ENCODE peak calls at places on chromosome 1, in nine cellular contexts. P, U, B, K, J, T, A, W and V are unnamed samples.

GRCh38 chr1:210447456-210448057 is 118.9 kb downstream of the HHAT start:
- DNase-seq in P (no peak), U (no peak), B (no peak), K (no peak), J (no peak), T (no peak), A (no peak), W (no peak), V (no peak)

GRCh38 chr1:6359568-6360496 is 33.7 kb downstream of the ACOT7 start:
- DNase-seq in P (peak; percentile 87), U (peak; percentile 53), B (peak; percentile 85), K (peak; percentile 75), J (no peak), T (peak; percentile 63), A (peak; percentile 89), W (peak; percentile 91), V (peak; percentile 89)

GRCh38 chr1:173429517-173430477 is 47.3 kb upstream of the PRDX6 start:
- DNase-seq in P (peak; percentile 98), U (peak; percentile 88), B (peak; percentile 94), K (peak; percentile 85), J (peak; percentile 15), T (peak; percentile 93), A (peak; percentile 92), W (peak; percentile 91), V (peak; percentile 90)

GRCh38 chr1:178033019-178033418 is 60.9 kb upstream of the RASAL2 start:
- DNase-seq in P (no peak), U (no peak), B (no peak), K (no peak), J (no peak), T (no peak), A (no peak), W (no peak), V (no peak)

GRCh38 chr1:25794325-25794724 is 5.7 kb upstream of the SELENON start:
- DNase-seq in P (no peak), U (no peak), B (no peak), K (no peak), J (no peak), T (peak; percentile 48), A (no peak), W (no peak), V (no peak)

GRCh38 chr1:7257225-7257624 is 472.0 kb downstream of the CAMTA1 start:
- DNase-seq in P (no peak), U (no peak), B (no peak), K (no peak), J (no peak), T (no peak), A (no peak), W (no peak), V (no peak)

GRCh38 chr1:74729741-74730478 is 2.9 kb downstream of the CRYZ start:
- DNase-seq in P (peak; percentile 42), U (no peak), B (no peak), K (no peak), J (no peak), T (peak; percentile 66), A (no peak), W (no peak), V (no peak)

GRCh38 chr1:8283058-8283884 is 34.6 kb upstream of the SLC45A1 start:
- DNase-seq in P (no peak), U (peak; percentile 22), B (no peak), K (no peak), J (no peak), T (no peak), A (peak; percentile 40), W (no peak), V (peak; percentile 60)

GRCh38 chr1:112021263-112021662 is 31.8 kb upstream of the KCND3 start:
- DNase-seq in P (no peak), U (no peak), B (no peak), K (no peak), J (no peak), T (no peak), A (no peak), W (no peak), V (no peak)

GRCh38 chr1:7098641-7099040 is 313.4 kb downstream of the CAMTA1 start:
- DNase-seq in P (no peak), U (no peak), B (no peak), K (peak; percentile 24), J (no peak), T (no peak), A (no peak), W (no peak), V (no peak)

GRCh38 chr1:192849442-192849841 is 40.6 kb downstream of the RGS2 start:
- DNase-seq in P (no peak), U (no peak), B (no peak), K (no peak), J (no peak), T (no peak), A (no peak), W (no peak), V (no peak)

GRCh38 chr1:248359415-248359814 is 2.0 kb upstream of the OR2T4 start:
- DNase-seq in P (no peak), U (no peak), B (no peak), K (no peak), J (no peak), T (no peak), A (no peak), W (no peak), V (no peak)

GRCh38 chr1:244659694-244660093 is 6.8 kb downstream of the DESI2 start:
- DNase-seq in P (no peak), U (no peak), B (no peak), K (no peak), J (no peak), T (no peak), A (no peak), W (no peak), V (no peak)

GRCh38 chr1:2234762-2235113 is 6.6 kb downstream of the SKI start:
- DNase-seq in P (no peak), U (no peak), B (no peak), K (no peak), J (no peak), T (no peak), A (peak; percentile 53), W (no peak), V (peak; percentile 78)

DNA sequence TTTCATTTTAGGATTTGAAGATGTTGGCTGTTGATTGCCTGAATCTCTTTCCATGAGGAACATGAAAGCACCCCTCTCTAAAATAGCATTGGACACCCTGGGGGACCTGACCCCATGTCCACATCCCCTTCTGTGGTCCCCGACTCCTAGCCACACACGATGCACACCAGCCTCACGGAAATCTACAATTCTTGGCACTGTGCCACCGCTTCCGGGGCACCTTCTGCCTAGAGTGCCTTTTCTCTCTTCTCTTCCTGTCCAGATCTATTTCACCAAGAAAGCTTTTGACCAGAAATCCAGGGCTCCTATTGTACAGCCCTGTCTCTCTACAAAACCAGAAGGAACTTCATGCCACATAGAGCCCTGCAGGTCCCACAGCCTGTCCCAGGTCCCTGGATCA is 50.3 kb downstream of the MYSM1 start:
- DNase-seq in P (peak; percentile 9), U (no peak), B (no peak), K (peak; percentile 49), J (no peak), T (no peak), A (peak; percentile 40), W (no peak), V (no peak)
- H3K4me3 ChIP-seq in P (no peak overlapping the region), U (no peak overlapping the region), B (no peak overlapping the region), K (no peak overlapping the region), J (no peak overlapping the region), T (no peak overlapping the region), A (no peak overlapping the region), W (no peak overlapping the region), V (no peak overlapping the region)

DNA sequence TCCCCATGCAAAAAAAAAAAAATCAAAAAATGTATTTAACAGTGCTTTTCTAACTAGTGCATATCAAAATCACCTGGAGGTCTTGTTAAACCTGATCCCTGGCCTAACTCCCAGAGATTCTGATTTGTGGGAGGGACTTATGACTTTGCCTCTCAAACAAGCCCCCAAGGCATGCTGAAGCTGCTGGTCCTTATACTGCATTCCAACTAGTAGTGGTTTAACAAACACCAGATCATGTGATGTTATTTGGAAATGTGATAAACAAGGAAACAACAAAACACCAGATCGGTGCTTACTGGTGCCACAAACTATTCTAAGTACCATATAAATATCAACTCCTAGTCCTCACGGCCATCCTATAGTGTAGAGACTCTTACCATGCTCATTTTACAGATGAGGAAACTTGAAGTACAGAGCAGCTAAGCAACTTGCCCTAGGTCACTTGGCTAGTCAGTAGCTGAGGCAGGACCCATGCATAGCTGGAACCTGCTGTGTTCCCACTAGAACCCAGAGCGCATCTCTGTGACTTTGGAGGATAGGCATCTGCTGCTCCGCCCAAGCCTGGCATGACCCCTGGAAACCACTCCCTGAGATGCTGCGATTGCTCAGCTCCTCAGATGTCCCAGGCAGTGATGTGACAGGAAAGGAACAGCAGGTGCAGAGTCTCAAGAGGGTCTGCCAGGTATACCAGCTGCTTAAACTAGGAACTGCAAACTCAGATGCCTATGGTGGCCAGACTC is 38.1 kb downstream of the SOX13 start:
- DNase-seq in P (no peak), U (no peak), B (peak; percentile 34), K (no peak), J (no peak), T (no peak), A (no peak), W (no peak), V (no peak)
- H3K27ac ChIP-seq in P (no peak overlapping the region), U (no peak overlapping the region), B (no peak overlapping the region), K (no peak overlapping the region), J (no peak overlapping the region), T (no peak overlapping the region), A (no peak overlapping the region), W (no peak overlapping the region), V (no peak overlapping the region)

GRCh38 chr1:16922466-16922865 is 735 bp downstream of the CROCC start:
- DNase-seq in P (no peak), U (no peak), B (peak; percentile 68), K (no peak), J (no peak), T (no peak), A (no peak), W (no peak), V (peak; percentile 33)
- H3K4me3 ChIP-seq in P (no peak overlapping the region), U (no peak overlapping the region), B (no peak overlapping the region), K (no peak overlapping the region), J (no peak overlapping the region), T (no peak overlapping the region), A (no peak overlapping the region), W (no peak overlapping the region), V (no peak overlapping the region)

GRCh38 chr1:39472826-39473225 is 18.6 kb upstream of the BMP8A start:
- DNase-seq in P (no peak), U (no peak), B (no peak), K (no peak), J (no peak), T (no peak), A (no peak), W (no peak), V (no peak)

GRCh38 chr1:39474810-39475209 is 16.6 kb upstream of the BMP8A start:
- DNase-seq in P (no peak), U (peak; percentile 41), B (no peak), K (no peak), J (no peak), T (no peak), A (peak; percentile 52), W (no peak), V (no peak)

GRCh38 chr1:39470040-39470439 is 21.4 kb upstream of the BMP8A start:
- DNase-seq in P (no peak), U (no peak), B (no peak), K (no peak), J (no peak), T (no peak), A (no peak), W (no peak), V (no peak)

DNA sequence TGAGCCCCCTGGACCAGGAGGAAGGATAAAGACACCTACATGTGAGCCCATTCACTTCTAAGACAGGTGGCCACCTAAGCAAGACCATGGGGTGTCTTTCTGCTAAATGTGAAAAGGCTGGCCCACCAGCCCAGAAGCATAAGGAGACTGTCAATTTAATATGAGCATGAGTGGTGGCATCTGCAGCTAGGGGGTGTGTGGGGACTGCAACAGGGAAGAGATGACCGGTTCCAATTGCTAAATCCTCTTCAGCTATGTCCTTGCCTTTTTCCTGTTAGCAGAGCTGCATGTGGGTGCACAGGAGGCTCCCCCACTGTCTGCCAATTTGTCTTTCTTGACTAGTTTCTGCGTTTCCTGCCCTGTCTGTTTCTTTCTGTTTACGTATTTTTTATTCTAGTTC is 22.3 kb upstream of the BMP8A start:
- DNase-seq in P (no peak), U (no peak), B (no peak), K (no peak), J (no peak), T (no peak), A (no peak), W (no peak), V (no peak)
- H3K27ac ChIP-seq in P (no peak overlapping the region), U (no peak overlapping the region), B (no peak overlapping the region), K (no peak overlapping the region), J (no peak overlapping the region), T (no peak overlapping the region), A (no peak overlapping the region), W (no peak overlapping the region), V (no peak overlapping the region)